ENCODE peak calls at places on chromosome X, in ten cellular contexts. One of them, this sample, is unnamed.

GRCh38 chrX:6681469-6681868 is 146.6 kb upstream of the VCX3A start:
- DNase-seq in fibroblast of lung: no peak
- DNase-seq in PC-9: no peak
- DNase-seq in Peyer's patch: no peak
- DNase-seq in hepatocyte: no peak
- DNase-seq in CD4-positive, CD25-positive, alpha-beta regulatory T cell: no peak
- DNase-seq in right atrium auricular region: no peak
- DNase-seq in tibial artery: no peak
- DNase-seq in coronary artery: no peak
- DNase-seq in CD4-positive, alpha-beta T cell: no peak
- DNase-seq in this sample: no peak

GRCh38 chrX:65706041-65706828 is 38.8 kb downstream of the MSN start:
- DNase-seq in fibroblast of lung: peak; percentile 81
- DNase-seq in PC-9: peak; percentile 61
- DNase-seq in Peyer's patch: no peak
- DNase-seq in hepatocyte: no peak
- DNase-seq in CD4-positive, CD25-positive, alpha-beta regulatory T cell: no peak
- DNase-seq in right atrium auricular region: peak; percentile 70
- DNase-seq in tibial artery: peak; percentile 26
- DNase-seq in coronary artery: peak; percentile 79
- DNase-seq in CD4-positive, alpha-beta T cell: no peak
- DNase-seq in this sample: peak; percentile 54

GRCh38 chrX:48695925-48696300 is 621 bp upstream of the SUV39H1 start:
- DNase-seq in fibroblast of lung: no peak
- DNase-seq in PC-9: no peak
- DNase-seq in Peyer's patch: no peak
- DNase-seq in hepatocyte: no peak
- DNase-seq in CD4-positive, CD25-positive, alpha-beta regulatory T cell: no peak
- DNase-seq in right atrium auricular region: no peak
- DNase-seq in tibial artery: no peak
- DNase-seq in coronary artery: no peak
- DNase-seq in CD4-positive, alpha-beta T cell: no peak
- DNase-seq in this sample: no peak

GRCh38 chrX:123153846-123154335 is 30.2 kb upstream of the GRIA3 start:
- DNase-seq in fibroblast of lung: peak; percentile 53
- DNase-seq in PC-9: no peak
- DNase-seq in Peyer's patch: no peak
- DNase-seq in hepatocyte: peak; percentile 8
- DNase-seq in CD4-positive, CD25-positive, alpha-beta regulatory T cell: no peak
- DNase-seq in right atrium auricular region: no peak
- DNase-seq in tibial artery: no peak
- DNase-seq in coronary artery: no peak
- DNase-seq in CD4-positive, alpha-beta T cell: no peak
- DNase-seq in this sample: no peak

GRCh38 chrX:115147220-115147619 is 42.0 kb upstream of the RBMXL3 start:
- DNase-seq in fibroblast of lung: peak; percentile 8
- DNase-seq in PC-9: no peak
- DNase-seq in Peyer's patch: no peak
- DNase-seq in hepatocyte: no peak
- DNase-seq in CD4-positive, CD25-positive, alpha-beta regulatory T cell: no peak
- DNase-seq in right atrium auricular region: no peak
- DNase-seq in tibial artery: no peak
- DNase-seq in coronary artery: no peak
- DNase-seq in CD4-positive, alpha-beta T cell: no peak
- DNase-seq in this sample: no peak

GRCh38 chrX:119996600-119997524 is 53.3 kb upstream of the NKAP start:
- DNase-seq in fibroblast of lung: no peak
- DNase-seq in PC-9: no peak
- DNase-seq in Peyer's patch: no peak
- DNase-seq in hepatocyte: no peak
- DNase-seq in CD4-positive, CD25-positive, alpha-beta regulatory T cell: no peak
- DNase-seq in right atrium auricular region: no peak
- DNase-seq in tibial artery: no peak
- DNase-seq in coronary artery: no peak
- DNase-seq in CD4-positive, alpha-beta T cell: no peak
- DNase-seq in this sample: no peak

GRCh38 chrX:46573331-46573895 is at the start of gene CHST7:
- DNase-seq in fibroblast of lung: peak; percentile 75
- DNase-seq in PC-9: peak; percentile 37
- DNase-seq in Peyer's patch: peak; percentile 61
- DNase-seq in hepatocyte: peak; percentile 68
- DNase-seq in CD4-positive, CD25-positive, alpha-beta regulatory T cell: peak; percentile 62
- DNase-seq in right atrium auricular region: peak; percentile 76
- DNase-seq in tibial artery: peak; percentile 60
- DNase-seq in coronary artery: peak; percentile 82
- DNase-seq in CD4-positive, alpha-beta T cell: peak; percentile 50
- DNase-seq in this sample: peak; percentile 83

GRCh38 chrX:1686642-1687041 is 71.8 kb downstream of the ASMT start:
- DNase-seq in fibroblast of lung: peak; percentile 48
- DNase-seq in PC-9: no peak
- DNase-seq in Peyer's patch: no peak
- DNase-seq in hepatocyte: no peak
- DNase-seq in CD4-positive, CD25-positive, alpha-beta regulatory T cell: no peak
- DNase-seq in right atrium auricular region: no peak
- DNase-seq in tibial artery: no peak
- DNase-seq in coronary artery: no peak
- DNase-seq in CD4-positive, alpha-beta T cell: no peak
- DNase-seq in this sample: no peak

GRCh38 chrX:38929966-38930421 is 128.7 kb downstream of the MID1IP1 start:
- DNase-seq in fibroblast of lung: peak; percentile 78
- DNase-seq in PC-9: no peak
- DNase-seq in Peyer's patch: no peak
- DNase-seq in hepatocyte: no peak
- DNase-seq in CD4-positive, CD25-positive, alpha-beta regulatory T cell: no peak
- DNase-seq in right atrium auricular region: no peak
- DNase-seq in tibial artery: peak; percentile 33
- DNase-seq in coronary artery: no peak
- DNase-seq in CD4-positive, alpha-beta T cell: no peak
- DNase-seq in this sample: peak; percentile 19

GRCh38 chrX:275967-276587 is 5.1 kb upstream of the PLCXD1 start:
- DNase-seq in fibroblast of lung: peak; percentile 40
- DNase-seq in PC-9: peak; percentile 63
- DNase-seq in Peyer's patch: peak; percentile 60
- DNase-seq in hepatocyte: peak; percentile 82
- DNase-seq in CD4-positive, CD25-positive, alpha-beta regulatory T cell: peak; percentile 31
- DNase-seq in right atrium auricular region: peak; percentile 78
- DNase-seq in tibial artery: peak; percentile 82
- DNase-seq in coronary artery: no peak
- DNase-seq in CD4-positive, alpha-beta T cell: peak; percentile 25
- DNase-seq in this sample: peak; percentile 73

GRCh38 chrX:6852121-6852520 is 295.4 kb upstream of the STS start:
- DNase-seq in fibroblast of lung: no peak
- DNase-seq in PC-9: no peak
- DNase-seq in Peyer's patch: no peak
- DNase-seq in hepatocyte: no peak
- DNase-seq in CD4-positive, CD25-positive, alpha-beta regulatory T cell: no peak
- DNase-seq in right atrium auricular region: no peak
- DNase-seq in tibial artery: no peak
- DNase-seq in coronary artery: no peak
- DNase-seq in CD4-positive, alpha-beta T cell: no peak
- DNase-seq in this sample: no peak

GRCh38 chrX:139826065-139827044 is 106.5 kb downstream of the ATP11C start:
- DNase-seq in fibroblast of lung: peak; percentile 86
- DNase-seq in PC-9: no peak
- DNase-seq in Peyer's patch: no peak
- DNase-seq in hepatocyte: no peak
- DNase-seq in CD4-positive, CD25-positive, alpha-beta regulatory T cell: no peak
- DNase-seq in right atrium auricular region: no peak
- DNase-seq in tibial artery: peak; percentile 19
- DNase-seq in coronary artery: no peak
- DNase-seq in CD4-positive, alpha-beta T cell: no peak
- DNase-seq in this sample: no peak

GRCh38 chrX:129566081-129566480 is 26.0 kb downstream of the OCRL start:
- DNase-seq in fibroblast of lung: peak; percentile 12
- DNase-seq in PC-9: no peak
- DNase-seq in Peyer's patch: no peak
- DNase-seq in hepatocyte: no peak
- DNase-seq in CD4-positive, CD25-positive, alpha-beta regulatory T cell: no peak
- DNase-seq in right atrium auricular region: no peak
- DNase-seq in tibial artery: no peak
- DNase-seq in coronary artery: no peak
- DNase-seq in CD4-positive, alpha-beta T cell: no peak
- DNase-seq in this sample: no peak

GRCh38 chrX:43961699-43962098 is 11.5 kb downstream of the NDP start:
- DNase-seq in fibroblast of lung: no peak
- DNase-seq in PC-9: no peak
- DNase-seq in Peyer's patch: no peak
- DNase-seq in hepatocyte: no peak
- DNase-seq in CD4-positive, CD25-positive, alpha-beta regulatory T cell: no peak
- DNase-seq in right atrium auricular region: no peak
- DNase-seq in tibial artery: no peak
- DNase-seq in coronary artery: no peak
- DNase-seq in CD4-positive, alpha-beta T cell: no peak
- DNase-seq in this sample: no peak

GRCh38 chrX:112067601-112068000 is 15.0 kb downstream of the TRPC5 start:
- DNase-seq in fibroblast of lung: no peak
- DNase-seq in PC-9: no peak
- DNase-seq in Peyer's patch: no peak
- DNase-seq in hepatocyte: no peak
- DNase-seq in CD4-positive, CD25-positive, alpha-beta regulatory T cell: no peak
- DNase-seq in right atrium auricular region: no peak
- DNase-seq in tibial artery: no peak
- DNase-seq in coronary artery: no peak
- DNase-seq in CD4-positive, alpha-beta T cell: no peak
- DNase-seq in this sample: no peak

GRCh38 chrX:40154229-40154852 is 56.6 kb upstream of the BCOR start:
- DNase-seq in fibroblast of lung: no peak
- DNase-seq in PC-9: no peak
- DNase-seq in Peyer's patch: no peak
- DNase-seq in hepatocyte: peak; percentile 73
- DNase-seq in CD4-positive, CD25-positive, alpha-beta regulatory T cell: no peak
- DNase-seq in right atrium auricular region: no peak
- DNase-seq in tibial artery: no peak
- DNase-seq in coronary artery: no peak
- DNase-seq in CD4-positive, alpha-beta T cell: no peak
- DNase-seq in this sample: no peak

GRCh38 chrX:44795945-44796450 is 47.8 kb upstream of the DUSP21 start:
- DNase-seq in fibroblast of lung: no peak
- DNase-seq in PC-9: no peak
- DNase-seq in Peyer's patch: no peak
- DNase-seq in hepatocyte: no peak
- DNase-seq in CD4-positive, CD25-positive, alpha-beta regulatory T cell: no peak
- DNase-seq in right atrium auricular region: no peak
- DNase-seq in tibial artery: no peak
- DNase-seq in coronary artery: no peak
- DNase-seq in CD4-positive, alpha-beta T cell: no peak
- DNase-seq in this sample: no peak

GRCh38 chrX:101078716-101079115 is at the start of gene TMEM35A:
- DNase-seq in fibroblast of lung: peak; percentile 44
- DNase-seq in PC-9: no peak
- DNase-seq in Peyer's patch: no peak
- DNase-seq in hepatocyte: peak; percentile 26
- DNase-seq in CD4-positive, CD25-positive, alpha-beta regulatory T cell: no peak
- DNase-seq in right atrium auricular region: no peak
- DNase-seq in tibial artery: no peak
- DNase-seq in coronary artery: no peak
- DNase-seq in CD4-positive, alpha-beta T cell: no peak
- DNase-seq in this sample: no peak

GRCh38 chrX:149504915-149505651 is at the start of gene IDS:
- DNase-seq in fibroblast of lung: peak; percentile 85
- DNase-seq in PC-9: peak; percentile 93
- DNase-seq in Peyer's patch: peak; percentile 90
- DNase-seq in hepatocyte: peak; percentile 93
- DNase-seq in CD4-positive, CD25-positive, alpha-beta regulatory T cell: peak; percentile 85
- DNase-seq in right atrium auricular region: peak; percentile 90
- DNase-seq in tibial artery: peak; percentile 88
- DNase-seq in coronary artery: peak; percentile 91
- DNase-seq in CD4-positive, alpha-beta T cell: peak; percentile 80
- DNase-seq in this sample: peak; percentile 93
- H3K27ac ChIP-seq in fibroblast of lung: peak within 1 kb of the TSS; percentile 88
- H3K27ac ChIP-seq in PC-9: peak within 1 kb of the TSS; percentile 69
- H3K27ac ChIP-seq in Peyer's patch: peak within 1 kb of the TSS; percentile 87
- H3K27ac ChIP-seq in hepatocyte: peak within 1 kb of the TSS; percentile 86
- H3K27ac ChIP-seq in CD4-positive, CD25-positive, alpha-beta regulatory T cell: peak within 1 kb of the TSS; percentile 94
- H3K27ac ChIP-seq in right atrium auricular region: peak within 1 kb of the TSS; percentile 89
- H3K27ac ChIP-seq in tibial artery: peak within 1 kb of the TSS; percentile 93
- H3K27ac ChIP-seq in coronary artery: peak within 1 kb of the TSS; percentile 77
- H3K27ac ChIP-seq in CD4-positive, alpha-beta T cell: peak within 1 kb of the TSS; percentile 87
- H3K27ac ChIP-seq in this sample: peak within 1 kb of the TSS; percentile 87

GRCh38 chrX:72470111-72470510 is 102.5 kb downstream of the HDAC8 start:
- DNase-seq in fibroblast of lung: no peak
- DNase-seq in PC-9: no peak
- DNase-seq in Peyer's patch: no peak
- DNase-seq in hepatocyte: no peak
- DNase-seq in CD4-positive, CD25-positive, alpha-beta regulatory T cell: no peak
- DNase-seq in right atrium auricular region: no peak
- DNase-seq in tibial artery: no peak
- DNase-seq in coronary artery: no peak
- DNase-seq in CD4-positive, alpha-beta T cell: no peak
- DNase-seq in this sample: no peak
- H3K27ac ChIP-seq in fibroblast of lung: no peak overlapping the region
- H3K27ac ChIP-seq in PC-9: no peak overlapping the region
- H3K27ac ChIP-seq in Peyer's patch: no peak overlapping the region
- H3K27ac ChIP-seq in hepatocyte: no peak overlapping the region
- H3K27ac ChIP-seq in CD4-positive, CD25-positive, alpha-beta regulatory T cell: no peak overlapping the region
- H3K27ac ChIP-seq in right atrium auricular region: no peak overlapping the region
- H3K27ac ChIP-seq in tibial artery: no peak overlapping the region
- H3K27ac ChIP-seq in coronary artery: no peak overlapping the region
- H3K27ac ChIP-seq in CD4-positive, alpha-beta T cell: no peak overlapping the region
- H3K27ac ChIP-seq in this sample: no peak overlapping the region

GRCh38 chrX:8897259-8897658 is 96.1 kb upstream of the FAM9A start:
- DNase-seq in fibroblast of lung: peak; percentile 47
- DNase-seq in PC-9: no peak
- DNase-seq in Peyer's patch: no peak
- DNase-seq in hepatocyte: no peak
- DNase-seq in CD4-positive, CD25-positive, alpha-beta regulatory T cell: no peak
- DNase-seq in right atrium auricular region: no peak
- DNase-seq in tibial artery: no peak
- DNase-seq in coronary artery: no peak
- DNase-seq in CD4-positive, alpha-beta T cell: no peak
- DNase-seq in this sample: no peak
- H3K27ac ChIP-seq in fibroblast of lung: no peak overlapping the region
- H3K27ac ChIP-seq in PC-9: no peak overlapping the region
- H3K27ac ChIP-seq in Peyer's patch: no peak overlapping the region
- H3K27ac ChIP-seq in hepatocyte: no peak overlapping the region
- H3K27ac ChIP-seq in CD4-positive, CD25-positive, alpha-beta regulatory T cell: no peak overlapping the region
- H3K27ac ChIP-seq in right atrium auricular region: no peak overlapping the region
- H3K27ac ChIP-seq in tibial artery: no peak overlapping the region
- H3K27ac ChIP-seq in coronary artery: no peak overlapping the region
- H3K27ac ChIP-seq in CD4-positive, alpha-beta T cell: no peak overlapping the region
- H3K27ac ChIP-seq in this sample: no peak overlapping the region

DNA sequence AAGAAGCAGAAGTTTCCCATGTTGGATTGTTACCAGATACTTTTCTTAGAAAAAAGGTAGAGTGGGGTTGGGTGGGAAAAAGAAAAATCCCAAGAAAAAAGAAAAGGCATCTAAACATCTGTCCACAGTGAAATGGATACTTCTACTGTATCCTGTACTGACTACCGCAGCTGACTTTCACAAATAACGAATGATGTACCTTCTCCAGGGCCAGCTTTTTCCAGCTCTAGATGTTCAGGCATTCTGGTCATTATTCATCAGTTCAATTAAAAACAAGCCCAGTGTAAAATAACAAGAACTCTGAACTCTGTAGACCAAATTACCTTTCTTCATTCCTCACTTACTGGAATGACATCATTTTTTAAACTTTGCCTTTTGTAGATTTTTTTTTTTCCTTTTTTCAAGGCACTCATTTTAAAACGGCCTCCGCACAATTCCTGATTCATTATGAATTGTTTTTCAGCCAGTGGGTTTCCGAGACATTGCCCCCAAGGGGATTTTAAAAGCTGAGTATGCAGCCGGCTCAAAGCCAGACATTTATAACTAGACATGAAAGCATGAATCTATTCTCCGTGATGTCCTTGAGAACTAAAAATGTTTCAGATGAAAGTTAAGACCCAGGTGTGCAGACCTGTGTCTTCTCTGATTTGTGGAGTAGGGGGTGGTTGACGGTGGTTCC is 113.5 kb downstream of the PRKX start:
- DNase-seq in fibroblast of lung: peak; percentile 24
- DNase-seq in PC-9: no peak
- DNase-seq in Peyer's patch: no peak
- DNase-seq in hepatocyte: no peak
- DNase-seq in CD4-positive, CD25-positive, alpha-beta regulatory T cell: no peak
- DNase-seq in right atrium auricular region: no peak
- DNase-seq in tibial artery: no peak
- DNase-seq in coronary artery: no peak
- DNase-seq in CD4-positive, alpha-beta T cell: no peak
- DNase-seq in this sample: no peak
- H3K27ac ChIP-seq in fibroblast of lung: no peak overlapping the region
- H3K27ac ChIP-seq in PC-9: no peak overlapping the region
- H3K27ac ChIP-seq in Peyer's patch: no peak overlapping the region
- H3K27ac ChIP-seq in hepatocyte: no peak overlapping the region
- H3K27ac ChIP-seq in CD4-positive, CD25-positive, alpha-beta regulatory T cell: no peak overlapping the region
- H3K27ac ChIP-seq in right atrium auricular region: no peak overlapping the region
- H3K27ac ChIP-seq in tibial artery: no peak overlapping the region
- H3K27ac ChIP-seq in coronary artery: no peak overlapping the region
- H3K27ac ChIP-seq in CD4-positive, alpha-beta T cell: no peak overlapping the region
- H3K27ac ChIP-seq in this sample: no peak overlapping the region